ENCODE peak calls at places on chromosomes 6 and 20, in five cellular contexts. X is A673, U is transverse colon, P is OCI-LY7, Z is brain microvascular endothelial cell. K is an unnamed sample.

GRCh38 chr6:145872669-145873068 is 58.1 kb upstream of the FBXO30 start:
- DNase-seq in X (no peak), U (no peak), P (no peak), Z (no peak), K (no peak)

GRCh38 chr6:8707956-8708772 is 272.8 kb upstream of the SLC35B3 start:
- DNase-seq in X (peak; percentile 81), U (peak; percentile 34), P (peak; percentile 0), Z (no peak), K (peak; percentile 59)

GRCh38 chr6:134938896-134939295 is 11.0 kb downstream of the ALDH8A1 start:
- DNase-seq in X (peak; percentile 6), U (no peak), P (peak; percentile 24), Z (no peak), K (no peak)

GRCh38 chr6:130043344-130043743 is 25.0 kb downstream of the L3MBTL3 start:
- DNase-seq in X (no peak), U (no peak), P (no peak), Z (no peak), K (no peak)

GRCh38 chr6:14865609-14866100 is 380.2 kb upstream of the JARID2 start:
- DNase-seq in X (no peak), U (no peak), P (peak; percentile 66), Z (no peak), K (no peak)

GRCh38 chr6:114534813-114535212 is 192.0 kb upstream of the HS3ST5 start:
- DNase-seq in X (peak; percentile 18), U (no peak), P (no peak), Z (no peak), K (no peak)

GRCh38 chr6:68652117-68652536 is 17.0 kb downstream of the ADGRB3 start:
- DNase-seq in X (no peak), U (no peak), P (no peak), Z (no peak), K (no peak)

GRCh38 chr20:11387189-11387754 is 530.4 kb upstream of the BTBD3 start:
- DNase-seq in X (no peak), U (no peak), P (no peak), Z (peak; percentile 89), K (peak; percentile 93)

GRCh38 chr6:149225946-149226345 is 91.6 kb upstream of the TAB2 start:
- DNase-seq in X (no peak), U (no peak), P (no peak), Z (no peak), K (no peak)

GRCh38 chr6:160430203-160430602 is 82.0 kb downstream of the SLC22A3 start:
- DNase-seq in X (no peak), U (no peak), P (no peak), Z (no peak), K (no peak)

GRCh38 chr6:162258647-162259046 is 468.9 kb downstream of the PRKN start:
- DNase-seq in X (no peak), U (no peak), P (no peak), Z (no peak), K (no peak)

GRCh38 chr6:74735304-74735703 is 470.5 kb downstream of the COL12A1 start:
- DNase-seq in X (no peak), U (no peak), P (no peak), Z (peak; percentile 66), K (peak; percentile 29)

GRCh38 chr20:61912665-61913422 is 152.8 kb downstream of the TAF4 start:
- DNase-seq in X (no peak), U (no peak), P (peak; percentile 61), Z (no peak), K (no peak)

GRCh38 chr20:5920581-5920980 is 29.8 kb downstream of the TRMT6 start:
- DNase-seq in X (no peak), U (no peak), P (no peak), Z (no peak), K (no peak)

GRCh38 chr6:119269266-119270103 is 80.1 kb downstream of the MAN1A1 start:
- DNase-seq in X (no peak), U (no peak), P (no peak), Z (no peak), K (no peak)

GRCh38 chr6:53896237-53896636 is 101.4 kb downstream of the LRRC1 start:
- DNase-seq in X (no peak), U (no peak), P (no peak), Z (no peak), K (peak; percentile 17)

GRCh38 chr20:20741067-20742045 is 28.9 kb upstream of the RALGAPA2 start:
- DNase-seq in X (peak; percentile 44), U (no peak), P (no peak), Z (no peak), K (no peak)

GRCh38 chr6:133983099-133983939 is 30.3 kb downstream of the TBPL1 start:
- DNase-seq in X (peak; percentile 41), U (no peak), P (no peak), Z (peak; percentile 35), K (no peak)

GRCh38 chr20:11891081-11891826 is 26.4 kb upstream of the BTBD3 start:
- DNase-seq in X (peak; percentile 76), U (peak; percentile 50), P (no peak), Z (peak; percentile 21), K (peak; percentile 33)

GRCh38 chr6:11486486-11486885 is 51.1 kb upstream of the TMEM170B start:
- DNase-seq in X (no peak), U (no peak), P (no peak), Z (no peak), K (no peak)

GRCh38 chr20:3674995-3675900 is 6.6 kb downstream of the ADAM33 start:
- DNase-seq in X (peak; percentile 30), U (no peak), P (no peak), Z (no peak), K (no peak)

GRCh38 chr6:161079566-161080262 is 88.1 kb downstream of the MAP3K4 start:
- DNase-seq in X (no peak), U (no peak), P (no peak), Z (peak; percentile 84), K (peak; percentile 62)

DNA sequence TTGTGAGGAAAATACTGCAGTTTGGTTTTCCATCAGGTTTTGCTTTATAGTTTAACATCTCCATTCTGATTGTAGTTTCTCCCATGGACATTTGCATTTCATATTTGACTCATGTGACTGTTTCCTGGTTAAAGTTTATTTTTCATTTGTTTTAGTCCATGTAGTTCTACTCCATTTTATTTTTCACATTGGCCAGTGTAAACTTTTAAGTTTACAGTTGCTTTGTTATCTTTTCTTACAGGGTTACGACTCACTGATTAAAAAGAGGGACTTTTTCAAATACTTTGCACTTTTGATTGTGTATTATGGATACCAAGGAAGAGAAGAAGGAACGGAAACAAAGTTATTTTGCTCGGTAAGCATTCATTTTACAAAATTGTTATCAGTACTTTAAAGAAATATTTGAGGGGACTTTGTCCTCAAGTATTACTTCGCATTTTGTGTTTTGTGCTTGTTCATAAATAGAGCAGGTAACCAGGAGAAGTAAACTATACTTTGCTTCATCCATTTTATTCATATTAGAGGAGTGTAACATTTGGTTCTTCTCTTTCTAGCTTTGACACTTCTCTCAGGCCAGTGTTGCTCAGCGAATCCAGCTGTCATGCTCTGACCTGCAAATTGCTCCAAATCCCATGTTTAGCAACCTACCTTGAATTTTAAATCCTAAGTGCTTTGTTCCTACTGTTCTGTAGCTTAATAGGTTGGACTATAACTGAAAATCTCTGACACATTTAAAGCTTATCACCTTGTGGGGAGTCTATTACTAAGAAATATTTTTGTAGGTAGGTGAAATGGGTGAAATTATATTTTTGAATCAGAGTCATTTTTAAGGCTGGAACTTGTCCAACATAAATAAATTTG is 24.5 kb downstream of the NCOA7 start:
- DNase-seq in X (no peak), U (no peak), P (no peak), Z (no peak), K (no peak)
- H3K27ac ChIP-seq in X (peak overlapping the region; percentile 44), U (peak overlapping the region; percentile 4), P (peak overlapping the region; percentile 34), Z (peak overlapping the region; percentile 1), K (no peak overlapping the region)

GRCh38 chr6:136288566-136289326 is 900 bp downstream of the BCLAF1 start:
- DNase-seq in X (peak; percentile 81), U (peak; percentile 83), P (peak; percentile 68), Z (peak; percentile 97), K (peak; percentile 83)
- TF ChIP-seq CTCF in X (peak; percentile 25), U (peak; percentile 80), P (peak; percentile 53), Z (peak; percentile 38), K (peak; percentile 37)

GRCh38 chr6:111776236-111777189 is 96.7 kb downstream of the FYN start:
- DNase-seq in X (no peak), U (no peak), P (no peak), Z (no peak), K (no peak)
- H3K27ac ChIP-seq in X (no peak overlapping the region), U (peak overlapping the region; percentile 4), P (no peak overlapping the region), Z (no peak overlapping the region), K (no peak overlapping the region)

GRCh38 chr6:166486536-166486880 is 100.0 kb downstream of the RAMACL start:
- DNase-seq in X (no peak), U (no peak), P (no peak), Z (no peak), K (no peak)

GRCh38 chr6:166484863-166485262 is 101.6 kb downstream of the RAMACL start:
- DNase-seq in X (no peak), U (no peak), P (no peak), Z (no peak), K (no peak)

GRCh38 chr6:166483556-166484250 is 101.0 kb upstream of the MPC1 start:
- DNase-seq in X (no peak), U (no peak), P (no peak), Z (no peak), K (no peak)

GRCh38 chr6:166487148-166487547 is 99.3 kb downstream of the RAMACL start:
- DNase-seq in X (no peak), U (no peak), P (no peak), Z (no peak), K (no peak)

GRCh38 chr6:166485651-166486535 is 100.6 kb downstream of the RAMACL start:
- DNase-seq in X (no peak), U (no peak), P (no peak), Z (no peak), K (no peak)
- TF ChIP-seq CTCF in X (no peak), U (no peak), P (peak; percentile 49), Z (no peak), K (peak; percentile 19)

DNA sequence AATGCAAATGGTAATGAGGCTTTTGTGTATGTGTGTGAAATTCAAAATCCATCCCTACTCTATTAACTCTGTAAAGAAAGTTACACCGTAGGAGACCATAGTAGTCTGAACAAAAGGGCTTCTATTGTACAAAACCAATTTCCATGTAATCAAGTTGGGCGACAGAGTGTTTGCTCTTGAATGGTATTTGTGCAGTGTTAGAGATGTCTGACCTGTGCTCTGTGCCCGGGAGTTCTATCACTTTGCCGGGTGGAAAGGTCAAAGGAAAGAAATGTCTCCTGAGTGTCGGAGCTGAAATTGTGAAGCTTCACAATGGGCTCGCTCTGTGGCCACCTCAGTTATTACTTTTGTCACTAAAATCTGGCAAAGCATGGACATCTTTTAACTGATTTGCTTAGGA is 312.0 kb downstream of the SAMD5 start:
- DNase-seq in X (no peak), U (no peak), P (no peak), Z (no peak), K (no peak)
- H3K27ac ChIP-seq in X (no peak overlapping the region), U (no peak overlapping the region), P (no peak overlapping the region), Z (no peak overlapping the region), K (no peak overlapping the region)